ENCODE peak calls at places on chromosomes 7 and 10, in four cellular contexts. E, G, W and P are unnamed samples. For H3F3A, the result is how much of the 10 kb centered on the place peaks cover.

GRCh38 chr10:97948822-97949221 is 81.6 kb downstream of the CRTAC1 start:
- DNase-seq in E (no peak), G (no peak), W (no peak), P (no peak)

GRCh38 chr7:101410743-101411476 is 48.2 kb downstream of the COL26A1 start:
- DNase-seq in E (peak), G (no peak), W (peak), P (no peak)

GRCh38 chr10:69640196-69640980 is 10.3 kb downstream of the FAM241B start:
- DNase-seq in E (no peak), G (no peak), W (no peak), P (no peak)

GRCh38 chr10:126904493-126904806 is 778 bp upstream of the DOCK1 start:
- DNase-seq in E (no peak), G (no peak), W (no peak), P (no peak)

GRCh38 chr7:130063036-130063435 is 7.3 kb upstream of the KLHDC10 start:
- DNase-seq in E (peak), G (peak), W (peak), P (peak)

GRCh38 chr7:194996-195829 is 2.8 kb downstream of the FAM20C start:
- DNase-seq in E (no peak), G (no peak), W (no peak), P (no peak)

GRCh38 chr7:34463830-34464229 is 194.2 kb upstream of the NPSR1 start:
- DNase-seq in E (no peak), G (no peak), W (no peak), P (peak)

GRCh38 chr7:129799350-129799955 is 153.3 kb downstream of the UBE2H start:
- DNase-seq in E (peak), G (no peak), W (no peak), P (no peak)

GRCh38 chr7:112072541-112073245 is 133.5 kb downstream of the DOCK4 start:
- DNase-seq in E (no peak), G (peak), W (no peak), P (no peak)

GRCh38 chr10:106175760-106176377 is 988.6 kb downstream of the SORCS1 start:
- DNase-seq in E (no peak), G (peak), W (no peak), P (peak)

GRCh38 chr7:137096607-137097006 is 228.2 kb downstream of the CHRM2 start:
- DNase-seq in E (no peak), G (no peak), W (no peak), P (no peak)

GRCh38 chr7:115707684-115708341 is 322.8 kb downstream of the TFEC start:
- DNase-seq in E (no peak), G (no peak), W (no peak), P (no peak)

GRCh38 chr7:6385909-6386560 is 61.7 kb downstream of the DAGLB start:
- DNase-seq in E (no peak), G (no peak), W (no peak), P (no peak)
- H3F3A ChIP-seq in E (half or more), G (under half), W (under half), P (under half)

DNA sequence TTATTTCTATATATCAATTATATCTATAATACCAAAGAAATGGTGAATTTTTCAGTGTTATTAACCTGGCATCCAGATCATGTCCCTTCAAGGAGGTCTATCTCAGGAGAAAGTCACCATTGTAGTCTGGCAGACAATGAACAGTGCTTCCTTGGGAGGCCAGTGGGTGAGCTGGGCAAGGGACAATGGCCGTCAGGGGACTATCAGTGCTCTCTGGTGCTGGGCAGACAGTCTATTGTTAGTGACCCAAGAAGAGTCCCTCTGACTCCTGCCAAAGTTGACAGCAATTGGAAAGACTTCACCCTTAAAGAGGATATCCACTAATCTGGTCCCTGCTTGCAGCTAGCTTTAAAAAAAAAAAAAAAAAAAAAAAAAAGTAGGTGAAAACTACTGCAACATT is 7.1 kb downstream of the JAZF1 start:
- DNase-seq in E (no peak), G (no peak), W (peak), P (no peak)
- H3F3A ChIP-seq in E (under half), G (under half), W (under half), P (under half)

GRCh38 chr7:79741684-79742083 is 288.2 kb upstream of the MAGI2 start:
- DNase-seq in E (no peak), G (no peak), W (no peak), P (peak)
- H3F3A ChIP-seq in E (under half), G (under half), W (under half), P (under half)

DNA sequence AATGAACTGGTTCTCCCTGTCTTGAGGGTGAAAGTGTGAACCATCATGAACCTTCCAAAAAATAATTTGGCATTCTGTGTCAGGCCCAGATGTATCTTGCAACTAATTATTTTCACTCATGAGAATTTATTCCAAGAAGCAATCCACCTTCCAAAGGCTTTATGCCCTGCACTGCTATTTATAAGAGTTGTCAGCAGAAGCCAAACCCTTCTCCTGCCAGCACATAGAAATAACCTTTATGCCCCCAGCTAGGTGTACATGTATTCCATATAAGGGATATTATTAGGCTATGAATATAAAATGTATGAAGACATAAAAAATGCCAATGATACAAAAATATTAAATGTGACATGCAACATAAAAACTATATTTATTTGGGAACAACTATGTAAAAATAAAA is 69.0 kb upstream of the GDF10 start:
- DNase-seq in E (no peak), G (no peak), W (no peak), P (no peak)
- H3F3A ChIP-seq in E (under half), G (under half), W (under half), P (under half)

GRCh38 chr10:93438796-93439253 is 43.3 kb downstream of the MYOF start:
- DNase-seq in E (no peak), G (no peak), W (peak), P (peak)
- H3F3A ChIP-seq in E (half or more), G (under half), W (under half), P (under half)